ENCODE peak calls at places on chromosomes 5 and 9, in eight cellular contexts. R is T-helper 2 cell; X is kidney tubule cell; F is GM03348; M is activated CD4-positive, alpha-beta T cell treated with anti-CD3 and anti-CD28 coated beads for 4 hours; Q is AG10803; Y is effector memory CD4-positive, alpha-beta T cell; N is mucosa of gallbladder. V is an unnamed sample.

GRCh38 chr9:91884746-91885687 is 65.0 kb downstream of the ROR2 start:
- DNase-seq in R (no peak), X (no peak), F (peak), M (no peak), Q (peak), Y (no peak), N (no peak), V (no peak)

GRCh38 chr9:77649109-77649812 is 1.1 kb upstream of the GNA14 start:
- DNase-seq in R (no peak), X (peak), F (peak), M (no peak), Q (peak), Y (no peak), N (no peak), V (peak)

GRCh38 chr5:139873033-139873794 is 77.6 kb downstream of the PSD2 start:
- DNase-seq in R (no peak), X (no peak), F (no peak), M (no peak), Q (no peak), Y (no peak), N (peak), V (no peak)

GRCh38 chr9:89597711-89598707 is 6.8 kb upstream of the GADD45G start:
- DNase-seq in R (no peak), X (peak), F (peak), M (peak), Q (peak), Y (peak), N (peak), V (peak)

GRCh38 chr9:3875371-3876132 is 349.8 kb upstream of the RFX3 start:
- DNase-seq in R (no peak), X (peak), F (peak), M (no peak), Q (peak), Y (no peak), N (no peak), V (no peak)

GRCh38 chr9:128551652-128552152 is 685 bp upstream of the SPTAN1 start:
- DNase-seq in R (no peak), X (peak), F (no peak), M (no peak), Q (no peak), Y (no peak), N (no peak), V (no peak)

GRCh38 chr9:12680341-12680740 is 12.8 kb upstream of the TYRP1 start:
- DNase-seq in R (no peak), X (peak), F (peak), M (no peak), Q (peak), Y (no peak), N (no peak), V (peak)

GRCh38 chr5:54876-55569 is 36.9 kb upstream of the PLEKHG4B start:
- DNase-seq in R (no peak), X (no peak), F (no peak), M (no peak), Q (no peak), Y (no peak), N (no peak), V (no peak)

GRCh38 chr5:36950586-36951457 is 74.3 kb downstream of the NIPBL start:
- DNase-seq in R (no peak), X (peak), F (peak), M (no peak), Q (peak), Y (no peak), N (no peak), V (peak)

GRCh38 chr5:175686826-175687225 is 29.0 kb downstream of the HRH2 start:
- DNase-seq in R (no peak), X (no peak), F (no peak), M (no peak), Q (no peak), Y (no peak), N (no peak), V (no peak)

GRCh38 chr5:157100140-157100679 is 8.6 kb downstream of the HAVCR2 start:
- DNase-seq in R (no peak), X (peak), F (peak), M (no peak), Q (peak), Y (no peak), N (no peak), V (peak)

GRCh38 chr5:72366324-72366976 is 46.3 kb downstream of the PTCD2 start:
- DNase-seq in R (no peak), X (peak), F (peak), M (peak), Q (peak), Y (no peak), N (peak), V (peak)

V was measured in AG08395.